ENCODE peak calls at places on chromosome 15, in four cellular contexts. H is NCI-H2227 treated with DMSO at 0.1 percent for 48 hours; P is mammary epithelial cell; Z is activated CD4-positive, alpha-beta memory T cell treated with anti-CD3 and anti-CD28 coated beads for 36 hours. E is an unnamed sample.

GRCh38 chr15:62021991-62022600 is 38.2 kb downstream of the VPS13C start:
- DNase-seq in H (no peak), P (no peak), Z (no peak), E (no peak)

GRCh38 chr15:80887148-80887547 is 102.5 kb downstream of the MESD start:
- DNase-seq in P (no peak), H (peak), Z (no peak), E (no peak)

GRCh38 chr15:70324001-70324974 is 226.6 kb upstream of the TLE3 start:
- DNase-seq in Z (no peak), P (peak), H (no peak), E (no peak)

GRCh38 chr15:71250936-71251468 is 135.7 kb downstream of the THSD4 start:
- DNase-seq in H (no peak), P (no peak), Z (no peak), E (no peak)

GRCh38 chr15:92653836-92654524 is 1.6 kb downstream of the FAM174B start:
- DNase-seq in Z (no peak), H (peak), P (no peak), E (no peak)

GRCh38 chr15:31975446-31976229 is 54.7 kb upstream of the CHRNA7 start:
- DNase-seq in Z (no peak), P (no peak), H (peak), E (no peak)

GRCh38 chr15:92197761-92198160 is 195.9 kb upstream of the ST8SIA2 start:
- DNase-seq in Z (no peak), H (no peak), P (no peak), E (no peak)

GRCh38 chr15:89654847-89655805 is at the start of gene KIF7:
- DNase-seq in H (peak), P (peak), Z (peak), E (no peak)

GRCh38 chr15:38536201-38536676 is 28.4 kb downstream of the RASGRP1 start:
- DNase-seq in P (no peak), H (no peak), Z (no peak), E (no peak)

GRCh38 chr15:99719096-99719541 is 14.1 kb downstream of the LYSMD4 start:
- DNase-seq in P (peak), H (no peak), Z (no peak), E (no peak)

GRCh38 chr15:43316007-43316968 is 14.1 kb downstream of the LCMT2 start:
- DNase-seq in P (no peak), Z (no peak), H (no peak), E (no peak)

GRCh38 chr15:64851503-64851840 is 9.8 kb downstream of the PLEKHO2 start:
- DNase-seq in Z (no peak), H (no peak), P (no peak), E (no peak)

GRCh38 chr15:31440754-31441298 is 114.2 kb downstream of the KLF13 start:
- DNase-seq in H (peak), P (no peak), Z (peak), E (peak)

GRCh38 chr15:75112278-75112847 is 89.0 kb downstream of the PPCDC start:
- DNase-seq in P (no peak), H (no peak), Z (no peak), E (no peak)

GRCh38 chr15:40511472-40512133 is 40.8 kb downstream of the CHST14 start:
- DNase-seq in H (no peak), P (peak), Z (peak), E (no peak)

GRCh38 chr15:94414921-94415320 is 183.6 kb downstream of the MCTP2 start:
- DNase-seq in Z (no peak), P (no peak), H (peak), E (no peak)

GRCh38 chr15:39959411-39959810 is 25.5 kb downstream of the EIF2AK4 start:
- DNase-seq in Z (no peak), P (no peak), H (no peak), E (no peak)

GRCh38 chr15:25798207-25798931 is 64.8 kb downstream of the ATP10A start:
- DNase-seq in H (no peak), P (no peak), Z (no peak), E (no peak)

GRCh38 chr15:69400850-69401249 is 13.3 kb upstream of the KIF23 start:
- DNase-seq in H (no peak), P (no peak), Z (peak), E (no peak)

GRCh38 chr15:76905855-76906254 is 715 bp upstream of the SCAPER start:
- DNase-seq in H (no peak), Z (no peak), P (no peak), E (no peak)

GRCh38 chr15:38459480-38459879 is 5.6 kb downstream of the FAM98B start:
- DNase-seq in H (no peak), P (no peak), Z (no peak), E (no peak)

GRCh38 chr15:85706779-85707518 is 87.8 kb downstream of the KLHL25 start:
- DNase-seq in P (no peak), Z (peak), H (no peak), E (peak)

GRCh38 chr15:89781055-89781454 is 4.9 kb downstream of the MESP2 start:
- DNase-seq in H (no peak), P (peak), Z (peak), E (no peak)

GRCh38 chr15:75531041-75531450 is 48.1 kb downstream of the PTPN9 start:
- DNase-seq in P (peak), Z (no peak), H (no peak), E (no peak)

GRCh38 chr15:28086175-28086703 is 12.9 kb downstream of the OCA2 start:
- DNase-seq in Z (peak), P (peak), H (no peak), E (peak)